ENCODE peak calls at places on chromosome X, in six cellular contexts. E, M, R, Q, H and W are unnamed samples.

GRCh38 chrX:41526925-41527324 is 79.8 kb downstream of the NYX start:
- DNase-seq in M (peak; percentile 25), H (peak; percentile 71), Q (no peak), E (peak; percentile 42), R (peak; percentile 16), W (no peak)

GRCh38 chrX:23503835-23504539 is 163.3 kb upstream of the PRDX4 start:
- DNase-seq in M (peak; percentile 91), R (peak; percentile 21), Q (no peak), E (peak; percentile 62), H (peak; percentile 96), W (peak; percentile 36)

GRCh38 chrX:16392597-16392996 is 225.3 kb downstream of the MAGEB17 start:
- DNase-seq in E (no peak), R (no peak), M (no peak), H (no peak), Q (no peak), W (no peak)

GRCh38 chrX:97399400-97399799 is 515.7 kb downstream of the RPA4 start:
- DNase-seq in E (peak; percentile 49), H (peak; percentile 56), Q (no peak), R (peak; percentile 32), M (peak; percentile 76), W (peak; percentile 72)

GRCh38 chrX:46626566-46626965 is 53.0 kb downstream of the CHST7 start:
- DNase-seq in H (no peak), Q (no peak), R (peak; percentile 90), E (no peak), M (no peak), W (no peak)

GRCh38 chrX:154761977-154762528 is 611 bp upstream of the DKC1 start:
- DNase-seq in R (peak; percentile 67), M (no peak), H (no peak), Q (no peak), E (peak; percentile 20), W (no peak)

GRCh38 chrX:51931761-51932160 is 38.3 kb downstream of the MAGED1 start:
- DNase-seq in H (no peak), E (peak; percentile 3), R (no peak), Q (no peak), M (no peak), W (no peak)

GRCh38 chrX:5388087-5388486 is 840.6 kb downstream of the NLGN4X start:
- DNase-seq in R (no peak), Q (no peak), M (no peak), H (no peak), E (no peak), W (peak; percentile 81)

GRCh38 chrX:25018682-25019081 is 2.9 kb upstream of the ARX start:
- DNase-seq in H (no peak), R (no peak), M (no peak), Q (no peak), E (no peak), W (no peak)
- H3K4me3 ChIP-seq in H (no peak overlapping the region), R (no peak overlapping the region), M (no peak overlapping the region), Q (no peak overlapping the region), E (no peak overlapping the region), W (no peak overlapping the region)

GRCh38 chrX:14872355-14872754 is 514 bp downstream of the FANCB start:
- DNase-seq in R (no peak), E (peak; percentile 16), H (no peak), M (no peak), Q (no peak), W (peak; percentile 70)

GRCh38 chrX:14872851-14873675 is at the start of the genes FANCB and MOSPD2:
- DNase-seq in H (peak; percentile 95), M (peak; percentile 81), E (peak; percentile 96), R (peak; percentile 95), Q (peak; percentile 97), W (peak; percentile 98)

GRCh38 chrX:14873676-14874049 is 442 bp downstream of the MOSPD2 start:
- DNase-seq in Q (peak; percentile 5), R (no peak), H (no peak), E (no peak), M (no peak), W (no peak)

GRCh38 chrX:14875624-14876023 is 2.4 kb downstream of the MOSPD2 start:
- DNase-seq in H (no peak), R (no peak), E (no peak), Q (no peak), M (no peak), W (no peak)

GRCh38 chrX:14871767-14872166 is 1.1 kb downstream of the FANCB start:
- DNase-seq in H (no peak), E (no peak), M (no peak), R (no peak), Q (no peak), W (no peak)
- H3K79me2 ChIP-seq in H (peaks cover 78% of the 10 kb centered on the region), E (peaks cover 88% of the 10 kb centered on the region), M (peaks cover 62% of the 10 kb centered on the region), R (peaks cover 50% of the 10 kb centered on the region), Q (peaks cover 71% of the 10 kb centered on the region), W (peaks cover 92% of the 10 kb centered on the region)

DNA sequence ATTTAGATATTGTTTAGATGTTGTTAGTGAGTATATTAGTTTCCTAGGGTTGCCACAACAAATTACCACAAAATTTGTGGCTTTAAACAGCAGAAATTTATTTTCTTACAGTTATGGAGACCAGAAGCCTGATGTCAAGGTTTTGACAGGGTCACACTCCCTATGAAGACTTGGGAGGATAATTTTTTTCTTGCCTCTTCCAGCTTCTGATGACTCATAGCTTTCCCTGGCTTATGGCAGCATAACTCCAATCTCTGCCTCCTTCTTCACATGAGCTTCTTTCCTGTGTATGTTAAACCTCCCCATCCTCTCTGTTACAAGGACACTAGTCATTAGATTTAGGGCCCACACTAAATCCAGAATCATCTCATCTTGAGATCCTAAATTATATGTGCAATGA is 20.9 kb upstream of the RAB40A start:
- DNase-seq in H (peak; percentile 51), R (no peak), M (peak; percentile 31), Q (no peak), E (peak; percentile 74), W (no peak)
- H3K9ac ChIP-seq in H (no peak overlapping the region), R (no peak overlapping the region), M (no peak overlapping the region), Q (no peak overlapping the region), E (no peak overlapping the region), W (no peak overlapping the region)

GRCh38 chrX:40146471-40147398 is 49.0 kb upstream of the BCOR start:
- DNase-seq in Q (peak; percentile 93), M (peak; percentile 56), E (peak; percentile 67), H (peak; percentile 24), R (no peak), W (no peak)

GRCh38 chrX:40144576-40144975 is 46.8 kb upstream of the BCOR start:
- DNase-seq in H (no peak), Q (peak; percentile 44), E (no peak), R (no peak), M (no peak), W (no peak)

GRCh38 chrX:40145001-40145631 is 47.4 kb upstream of the BCOR start:
- DNase-seq in R (no peak), Q (peak; percentile 41), H (peak; percentile 21), M (no peak), E (peak; percentile 55), W (no peak)

GRCh38 chrX:40147399-40148188 is 49.8 kb upstream of the BCOR start:
- DNase-seq in Q (peak; percentile 59), H (no peak), M (no peak), R (no peak), E (no peak), W (no peak)

GRCh38 chrX:40145670-40146470 is 48.1 kb upstream of the BCOR start:
- DNase-seq in E (peak; percentile 50), H (no peak), Q (peak; percentile 39), M (no peak), R (no peak), W (no peak)
- H3K4me3 ChIP-seq in E (peak overlapping the region; percentile 77), H (peak overlapping the region; percentile 77), Q (peak overlapping the region; percentile 49), M (peak overlapping the region; percentile 57), R (peak overlapping the region; percentile 51), W (no peak overlapping the region)